ENCODE peak calls at places on chromosomes 1 and 21, in four cellular contexts. V is A549, J is fibroblast of lung, E is brain microvascular endothelial cell. U is an unnamed sample.

GRCh38 chr1:12123172-12123571 is 43.6 kb upstream of the TNFRSF1B start:
- DNase-seq in J (no peak), V (no peak), E (no peak), U (no peak)

GRCh38 chr1:65065535-65066378 is 82.2 kb upstream of the AK4 start:
- DNase-seq in V (no peak), J (no peak), E (no peak), U (no peak)

GRCh38 chr21:16454371-16454770 is 724.6 kb downstream of the USP25 start:
- DNase-seq in E (no peak), V (peak; percentile 3), J (peak; percentile 42), U (no peak)

GRCh38 chr1:12148160-12148957 is 18.4 kb upstream of the TNFRSF1B start:
- DNase-seq in V (no peak), J (peak; percentile 22), E (no peak), U (no peak)

GRCh38 chr21:43866233-43866632 is 1.2 kb downstream of the AGPAT3 start:
- DNase-seq in V (no peak), E (peak; percentile 22), J (peak; percentile 60), U (peak; percentile 35)

GRCh38 chr1:182054698-182055326 is 6.7 kb downstream of the ZNF648 start:
- DNase-seq in V (peak; percentile 47), J (peak; percentile 6), E (peak; percentile 6), U (no peak)

GRCh38 chr1:962381-963350 is 2.3 kb downstream of the KLHL17 start:
- DNase-seq in E (no peak), J (no peak), V (no peak), U (no peak)

GRCh38 chr1:228156941-228157351 is 7.2 kb downstream of the GJC2 start:
- DNase-seq in E (no peak), J (no peak), V (no peak), U (no peak)

GRCh38 chr1:209829716-209830115 is 1.9 kb downstream of the UTP25 start:
- DNase-seq in E (no peak), J (no peak), V (no peak), U (no peak)

GRCh38 chr1:73331726-73332125 is 866.2 kb downstream of the LRRIQ3 start:
- DNase-seq in E (no peak), V (no peak), J (no peak), U (no peak)

GRCh38 chr1:8825985-8826481 is 8.6 kb upstream of the RERE start:
- DNase-seq in E (peak; percentile 85), V (no peak), J (peak; percentile 39), U (no peak)

GRCh38 chr1:99650021-99650420 is 4.1 kb downstream of the PALMD start:
- DNase-seq in V (no peak), J (no peak), E (no peak), U (no peak)

GRCh38 chr1:33088119-33088906 is 7.4 kb downstream of the AZIN2 start:
- DNase-seq in J (no peak), E (no peak), V (no peak), U (no peak)

GRCh38 chr1:24914226-24915069 is 15.6 kb downstream of the RUNX3 start:
- DNase-seq in J (peak; percentile 37), V (no peak), E (peak; percentile 62), U (peak; percentile 55)

GRCh38 chr1:216742625-216743024 is 19.4 kb upstream of the ESRRG start:
- DNase-seq in J (peak; percentile 56), V (peak; percentile 11), E (no peak), U (no peak)
- TF ChIP-seq CTCF in J (peak; percentile 55), V (peak; percentile 26), E (peak; percentile 40), U (peak; percentile 34)

GRCh38 chr1:207753611-207754010 is 1.8 kb downstream of the CD46 start:
- DNase-seq in J (no peak), E (no peak), V (no peak), U (no peak)

GRCh38 chr1:207754942-207755689 is 3.3 kb downstream of the CD46 start:
- DNase-seq in V (no peak), E (no peak), J (no peak), U (no peak)

GRCh38 chr1:207752456-207753132 is 740 bp downstream of the CD46 start:
- DNase-seq in V (peak; percentile 33), E (no peak), J (peak; percentile 20), U (no peak)

GRCh38 chr1:207755846-207756692 is 4.2 kb downstream of the CD46 start:
- DNase-seq in V (no peak), E (no peak), J (no peak), U (no peak)

GRCh38 chr1:207754011-207754410 is 2.2 kb downstream of the CD46 start:
- DNase-seq in J (no peak), E (no peak), V (no peak), U (no peak)
- H3K4me3 ChIP-seq in J (no peak overlapping the region), E (no peak overlapping the region), V (peak overlapping the region; percentile 99), U (no peak overlapping the region)

DNA sequence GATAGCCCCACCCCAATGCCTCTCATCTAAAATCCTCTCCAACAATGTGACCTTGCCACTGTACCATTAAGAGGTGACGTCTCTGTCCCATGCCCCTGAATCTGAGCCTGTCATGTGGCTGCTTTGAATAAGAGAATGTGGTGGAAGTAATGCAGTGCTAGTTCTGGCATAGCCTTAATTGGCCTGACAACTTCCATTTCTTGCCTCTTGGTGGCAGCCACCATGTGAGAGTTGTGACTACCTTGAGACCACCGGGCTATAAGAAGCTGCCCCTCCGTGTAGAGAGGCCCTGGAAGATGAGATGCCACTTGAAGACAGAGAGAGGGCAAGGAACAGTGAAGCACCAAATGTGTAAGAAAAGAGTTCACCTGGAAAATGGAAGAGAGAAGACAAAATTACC is 95.4 kb downstream of the POFUT2 start:
- DNase-seq in V (no peak), J (no peak), E (no peak), U (no peak)
- TF ChIP-seq CTCF in V (no peak), J (no peak), E (peak; percentile 24), U (no peak)

DNA sequence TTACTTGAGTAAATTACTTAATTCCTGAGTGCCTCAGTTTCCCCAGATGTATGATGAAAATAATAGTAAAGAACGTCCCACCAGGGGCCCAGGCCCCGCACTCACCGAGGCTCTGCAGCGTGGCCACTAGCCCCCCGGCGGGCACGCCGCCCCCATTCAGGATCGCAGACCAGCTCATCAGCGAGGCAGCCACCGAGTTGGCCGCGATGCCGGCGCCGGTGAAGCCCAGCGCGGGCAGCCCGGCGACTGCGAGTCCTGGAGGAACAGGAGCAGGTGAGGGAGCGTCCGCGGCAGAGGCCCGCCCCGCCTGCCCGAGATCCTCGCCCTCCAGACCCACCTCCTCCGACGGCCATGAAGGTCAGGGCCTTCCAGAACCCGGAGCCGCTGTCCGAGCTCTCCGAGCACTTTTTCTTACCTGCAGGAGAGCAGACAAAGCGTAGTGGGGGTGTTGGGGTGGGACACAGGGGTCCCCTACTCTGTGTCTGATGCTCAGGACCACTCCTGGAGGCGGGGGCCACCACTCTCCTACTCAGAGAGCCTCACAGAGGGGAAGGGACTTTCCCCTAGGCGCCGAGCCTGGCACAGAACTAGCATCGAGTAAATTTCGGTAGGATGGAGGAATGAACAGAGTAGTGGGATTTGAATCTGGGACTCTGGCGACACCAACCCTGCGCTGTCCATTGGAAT is 3.7 kb downstream of the IFI6 start:
- DNase-seq in J (no peak), E (no peak), V (no peak), U (no peak)
- H3K4me3 ChIP-seq in J (no peak overlapping the region), E (no peak overlapping the region), V (no peak overlapping the region), U (no peak overlapping the region)

DNA sequence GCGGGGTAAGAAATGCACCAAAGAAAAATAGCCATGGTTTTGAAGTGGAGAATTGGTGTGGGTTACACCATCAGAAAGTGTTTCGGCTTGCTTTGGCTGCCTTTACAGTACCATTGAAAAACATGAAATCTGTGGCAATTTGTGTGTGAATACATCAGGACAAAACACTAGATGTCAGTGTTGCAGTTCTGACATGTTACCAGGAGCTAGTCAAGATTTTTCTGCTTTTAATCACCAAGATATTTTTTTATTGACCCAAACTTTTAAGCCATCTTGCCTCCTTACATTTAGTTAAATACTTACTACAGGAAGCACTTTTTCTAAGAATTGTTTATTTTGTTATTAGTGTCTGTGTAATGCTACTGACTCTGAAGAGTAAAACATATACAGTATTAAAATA is 14.3 kb downstream of the RRP15 start:
- DNase-seq in J (peak; percentile 78), E (peak; percentile 30), V (peak; percentile 62), U (peak; percentile 54)
- TF ChIP-seq CTCF in J (peak; percentile 65), E (peak; percentile 59), V (peak; percentile 75), U (peak; percentile 59)